ENCODE peak calls at places on chromosome 16, in seven cellular contexts. T, E, Q, J, Y, X and O are unnamed samples.

GRCh38 chr16:11180489-11180888 is 75.5 kb downstream of the SOCS1 start:
- DNase-seq in J (no peak), X (no peak), Q (no peak), Y (no peak), T (no peak), E (no peak), O (no peak)

GRCh38 chr16:56203052-56203451 is 11.8 kb downstream of the GNAO1 start:
- DNase-seq in Y (peak), J (peak), Q (no peak), T (no peak), E (no peak), X (peak), O (no peak)

GRCh38 chr16:16025214-16025968 is 76.0 kb downstream of the ABCC1 start:
- DNase-seq in J (no peak), Q (no peak), Y (no peak), E (peak), T (no peak), X (peak), O (no peak)

GRCh38 chr16:24747425-24747824 is 18.0 kb downstream of the TNRC6A start:
- DNase-seq in T (no peak), J (no peak), X (no peak), E (no peak), Q (no peak), Y (no peak), O (no peak)

GRCh38 chr16:1042776-1043349 is 29.7 kb upstream of the SSTR5 start:
- DNase-seq in X (no peak), Y (no peak), E (no peak), T (no peak), J (no peak), Q (no peak), O (no peak)

GRCh38 chr16:23424292-23424958 is 28.6 kb downstream of the COG7 start:
- DNase-seq in Y (no peak), X (peak), Q (no peak), T (no peak), J (no peak), E (peak), O (no peak)

GRCh38 chr16:63315229-63315628 is 1279.0 kb upstream of the CDH8 start:
- DNase-seq in T (no peak), Q (no peak), J (no peak), E (no peak), X (peak), Y (no peak), O (no peak)

GRCh38 chr16:82226327-82226726 is 56.3 kb upstream of the MPHOSPH6 start:
- DNase-seq in J (no peak), T (no peak), X (no peak), Y (no peak), Q (no peak), E (no peak), O (no peak)

GRCh38 chr16:11258553-11259287 is 2.7 kb upstream of the SOCS1 start:
- DNase-seq in Q (peak), Y (peak), X (no peak), J (no peak), T (peak), E (peak), O (peak)

GRCh38 chr16:12741176-12741575 is 62.5 kb downstream of the CPPED1 start:
- DNase-seq in J (no peak), Y (no peak), T (no peak), Q (no peak), X (no peak), E (no peak), O (no peak)

GRCh38 chr16:26667271-26667703 is 399.4 kb upstream of the C16orf82 start:
- DNase-seq in Y (no peak), E (no peak), X (no peak), Q (no peak), J (peak), T (no peak), O (no peak)

DNA sequence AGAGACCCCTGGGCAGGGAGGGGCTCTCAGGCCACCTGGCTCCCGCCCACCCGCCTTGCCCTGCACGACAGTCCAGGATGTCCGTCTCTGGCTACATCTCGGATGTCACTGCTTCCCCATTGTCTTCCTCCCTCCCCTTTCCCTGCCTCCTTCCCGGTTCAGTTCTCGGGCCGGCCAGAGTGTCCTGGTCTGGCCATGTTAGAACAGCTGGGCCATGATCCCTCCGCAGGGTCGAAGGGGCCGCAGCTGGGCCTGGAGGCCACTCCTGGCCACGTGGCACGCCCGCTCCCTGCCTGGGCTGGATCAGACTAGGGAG is 38.2 kb downstream of the CTU2 start:
- DNase-seq in T (no peak), X (no peak), E (no peak), J (no peak), Y (no peak), Q (no peak), O (no peak)
- H3K27ac ChIP-seq in T (no peak), X (no peak), E (no peak), J (no peak), Y (peak), Q (peak), O (no peak)

DNA sequence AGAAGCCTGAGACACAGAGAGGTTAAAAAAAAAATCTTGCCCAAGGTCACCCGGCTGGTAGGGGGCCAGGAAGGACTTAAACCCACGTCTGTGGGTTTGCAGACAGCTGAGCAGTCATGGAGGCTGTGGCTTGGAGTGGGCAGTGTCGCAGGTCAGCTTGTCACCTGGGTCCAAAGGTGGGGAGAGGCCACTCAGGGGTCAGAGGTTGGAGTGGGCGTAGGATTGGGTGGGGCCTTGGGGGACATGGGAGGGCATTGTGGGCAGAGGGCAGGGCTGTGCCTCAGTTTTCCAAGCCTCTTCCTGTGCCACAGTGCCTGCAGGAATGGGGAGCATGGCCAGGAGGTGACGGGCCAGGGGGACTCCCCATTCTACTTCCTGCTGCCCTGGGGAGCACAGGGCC is 2.0 kb upstream of the NDRG4 start:
- DNase-seq in E (peak), T (no peak), Y (no peak), X (no peak), Q (no peak), J (no peak), O (no peak)
- H3K27ac ChIP-seq in E (no peak), T (no peak), Y (peak), X (no peak), Q (peak), J (no peak), O (peak)

DNA sequence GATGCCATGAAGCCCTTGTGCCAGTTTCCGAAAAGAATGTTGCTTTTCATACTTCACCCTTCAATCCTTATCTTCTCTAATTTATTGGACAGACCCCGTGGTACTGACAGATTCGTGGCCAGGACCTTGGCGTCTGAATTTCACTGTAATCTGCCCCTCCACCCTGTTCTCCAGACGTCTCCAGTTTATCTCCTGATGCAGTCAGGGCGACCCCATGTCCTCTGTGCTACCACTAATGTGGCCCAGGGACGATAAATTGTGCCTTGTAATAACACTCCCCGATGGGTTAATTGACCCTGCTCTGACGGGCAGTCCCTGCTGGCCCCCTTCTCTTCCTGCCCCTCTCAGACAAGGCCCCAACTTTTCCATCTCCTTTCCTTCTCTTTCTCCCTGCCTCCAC is 138.3 kb upstream of the GSE1 start:
- DNase-seq in J (no peak), Q (no peak), E (no peak), Y (no peak), X (no peak), T (no peak), O (no peak)
- H3K27ac ChIP-seq in J (no peak), Q (no peak), E (no peak), Y (no peak), X (no peak), T (no peak), O (no peak)

GRCh38 chr16:4419402-4419801 is 3.0 kb upstream of the CORO7 start:
- DNase-seq in Q (no peak), J (no peak), X (no peak), E (no peak), T (no peak), Y (no peak), O (no peak)
- H3K27ac ChIP-seq in Q (no peak), J (no peak), X (no peak), E (no peak), T (no peak), Y (no peak), O (no peak)